ENCODE peak calls at places on chromosomes 4 and X, in eight cellular contexts. F is HCT116, I is gastrocnemius medialis, X is ovary, Z is tibial nerve, U is right lobe of liver, Q is IMR-90, G is breast epithelium. K is an unnamed sample.
A peak's percentile ranks its signal among the peaks of the same experiment; 100 is the strongest.

GRCh38 chr4:123430031-123430430 is 33.4 kb downstream of the SPRY1 start:
- DNase-seq in I (no peak), U (no peak), Z (no peak), F (no peak), Q (no peak), X (no peak), G (no peak), K (no peak)

GRCh38 chrX:135931644-135932487 is 38.4 kb downstream of the SAGE1 start:
- DNase-seq in Q (peak; percentile 24), F (peak; percentile 6), X (peak; percentile 19), G (no peak), Z (peak; percentile 23), I (no peak), U (peak; percentile 48), K (no peak)

GRCh38 chrX:106249706-106250379 is 81.7 kb downstream of the PWWP3B start:
- DNase-seq in F (no peak), U (no peak), I (no peak), Q (no peak), X (peak; percentile 32), G (no peak), Z (peak; percentile 8), K (no peak)

GRCh38 chrX:154800508-154801207 is 4.6 kb downstream of the MPP1 start:
- DNase-seq in X (no peak), I (no peak), F (no peak), Z (no peak), U (no peak), Q (no peak), G (no peak), K (no peak)

GRCh38 chr4:48445704-48446103 is 37.4 kb upstream of the SLC10A4 start:
- DNase-seq in Z (no peak), Q (peak; percentile 12), U (no peak), G (no peak), I (no peak), X (no peak), F (no peak), K (no peak)

GRCh38 chr4:23882976-23883531 is 6.8 kb downstream of the PPARGC1A start:
- DNase-seq in F (no peak), Q (no peak), X (no peak), Z (no peak), U (no peak), G (no peak), I (no peak), K (no peak)

GRCh38 chrX:15679246-15679645 is 14.6 kb upstream of the CLTRN start:
- DNase-seq in U (no peak), G (no peak), Z (no peak), F (no peak), I (no peak), Q (no peak), X (no peak), K (no peak)

GRCh38 chrX:30798810-30799209 is 90.2 kb downstream of the TAB3 start:
- DNase-seq in F (no peak), G (no peak), I (no peak), Z (no peak), U (no peak), X (no peak), Q (no peak), K (no peak)

GRCh38 chr4:47287735-47288134 is 175.8 kb downstream of the COMMD8 start:
- DNase-seq in U (no peak), Z (no peak), Q (peak; percentile 87), F (no peak), G (no peak), X (no peak), I (no peak), K (no peak)

GRCh38 chrX:65035451-65035779 is 59.2 kb upstream of the ZC4H2 start:
- DNase-seq in G (no peak), U (peak; percentile 24), F (no peak), X (peak; percentile 28), Z (peak; percentile 5), Q (peak; percentile 21), I (no peak), K (no peak)

GRCh38 chr4:40559585-40560465 is 69.8 kb downstream of the RBM47 start:
- DNase-seq in X (no peak), I (no peak), G (no peak), Q (no peak), F (no peak), Z (no peak), U (no peak), K (no peak)

GRCh38 chr4:70397580-70397979 is at the start of gene OPRPN:
- DNase-seq in Z (no peak), G (no peak), F (no peak), U (no peak), X (no peak), Q (no peak), I (no peak), K (no peak)

GRCh38 chr4:144709793-144710525 is 64.0 kb downstream of the HHIP start:
- DNase-seq in X (no peak), Z (peak; percentile 25), G (no peak), F (peak; percentile 81), Q (peak; percentile 66), U (no peak), I (no peak), K (no peak)

GRCh38 chrX:43283187-43283586 is 372.9 kb upstream of the MAOA start:
- DNase-seq in F (no peak), U (no peak), I (no peak), X (no peak), Q (no peak), Z (no peak), G (no peak), K (no peak)

GRCh38 chr4:125317526-125317880 is 2.7 kb downstream of the FAT4 start:
- DNase-seq in U (peak; percentile 28), G (no peak), X (no peak), I (no peak), F (no peak), Z (peak; percentile 38), Q (peak; percentile 54), K (no peak)

GRCh38 chrX:56281789-56282188 is 49.6 kb downstream of the KLF8 start:
- DNase-seq in U (no peak), I (no peak), Q (peak; percentile 16), Z (no peak), X (no peak), F (peak; percentile 3), G (no peak), K (no peak)

GRCh38 chr4:123363729-123364128 is 32.9 kb upstream of the SPRY1 start:
- DNase-seq in U (no peak), Q (no peak), Z (no peak), F (no peak), I (no peak), X (no peak), G (no peak), K (no peak)

GRCh38 chrX:66110112-66110511 is 53.9 kb upstream of the HEPH start:
- DNase-seq in I (no peak), F (peak; percentile 3), X (no peak), G (no peak), Z (no peak), U (no peak), Q (peak; percentile 8), K (no peak)

GRCh38 chrX:130401415-130402210 is at the start of gene RBMX2:
- DNase-seq in U (peak; percentile 78), Q (peak; percentile 61), F (peak; percentile 34), X (peak; percentile 81), I (peak; percentile 43), G (peak; percentile 58), Z (peak; percentile 33), K (peak; percentile 22)
- TF ChIP-seq POLR2A in U (peak; percentile 37), Q (no peak), F (peak; percentile 48), X (peak; percentile 38), I (peak; percentile 57), G (no peak), Z (peak; percentile 68), K (no peak)

DNA sequence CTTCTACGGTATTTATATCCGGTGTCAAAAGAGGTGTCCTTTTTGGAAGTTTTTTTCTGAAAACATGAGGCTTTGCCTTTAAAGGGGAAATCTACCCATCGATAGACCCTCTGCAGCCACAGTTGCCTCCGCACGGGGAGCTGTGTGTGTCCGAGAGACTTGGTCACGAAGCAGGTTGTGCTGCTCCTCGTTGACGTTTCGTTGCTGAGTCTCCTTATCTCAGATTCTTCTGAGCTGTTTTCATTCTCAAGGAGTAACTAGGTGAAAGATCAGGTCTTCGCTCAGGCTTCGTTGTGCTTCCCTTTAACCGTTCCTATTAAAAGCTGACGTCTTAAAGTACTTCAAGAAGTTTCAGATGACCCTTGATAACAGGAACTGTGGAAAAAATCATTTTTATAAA is 23.8 kb downstream of the TRMT44 start:
- DNase-seq in F (no peak), X (no peak), U (no peak), Q (no peak), G (no peak), Z (no peak), I (no peak), K (no peak)
- H3K36me3 ChIP-seq in F (peaks cover 30% of the 10 kb centered on the region), X (no peaks in the 10 kb centered on the region), U (peaks cover 48% of the 10 kb centered on the region), Q (peaks cover 35% of the 10 kb centered on the region), G (no peaks in the 10 kb centered on the region), Z (peaks cover 5% of the 10 kb centered on the region), I (no peaks in the 10 kb centered on the region), K (peaks cover 15% of the 10 kb centered on the region)

DNA sequence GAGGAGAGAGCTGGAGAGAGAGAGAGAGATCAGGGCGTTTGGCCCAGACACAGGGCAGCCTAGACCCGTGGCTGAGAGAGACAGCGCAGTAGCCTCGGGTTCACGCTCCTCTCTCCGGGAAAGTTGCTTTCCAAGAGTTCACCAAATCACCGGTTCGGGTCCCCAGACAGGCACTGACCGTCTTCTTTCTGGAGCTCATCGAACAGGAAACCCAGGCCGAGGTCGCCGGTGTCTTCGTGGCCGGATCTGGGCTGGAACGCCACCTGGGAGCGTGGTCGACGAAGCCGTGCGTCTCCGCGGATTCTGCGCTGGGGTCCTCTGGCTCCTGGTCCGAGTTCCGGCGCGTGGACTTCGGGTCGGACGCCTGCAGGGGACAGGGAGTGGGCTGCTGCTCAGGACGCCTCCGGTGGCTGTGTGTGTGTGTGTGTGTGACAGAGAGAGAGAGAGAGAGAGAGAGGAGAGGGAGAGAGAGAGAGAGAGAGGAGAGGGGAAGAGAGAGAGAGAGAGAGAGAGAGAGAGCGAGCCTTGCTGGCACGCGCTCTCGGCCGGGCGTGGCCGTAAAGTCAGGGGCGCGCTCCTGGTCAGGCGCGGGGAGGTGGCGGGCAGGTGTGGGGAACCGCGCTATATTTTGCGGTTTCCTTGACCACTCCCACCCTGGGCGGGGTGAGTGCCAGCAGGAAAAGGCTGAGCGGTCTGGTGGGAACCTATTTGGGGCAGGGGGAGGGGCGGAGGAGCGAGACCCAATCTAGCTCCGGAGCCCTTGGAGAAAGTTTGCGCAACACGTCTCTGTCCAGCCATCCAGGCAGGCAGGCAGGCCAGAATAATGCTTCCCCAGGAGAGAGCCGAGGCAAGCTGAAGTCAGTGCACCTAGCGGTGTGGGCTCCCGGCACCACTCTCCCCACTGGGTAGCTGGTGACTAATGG is 62.1 kb downstream of the RHOXF2B start:
- DNase-seq in Q (no peak), U (no peak), F (no peak), I (no peak), X (no peak), Z (no peak), G (no peak), K (no peak)
- H3K27me3 ChIP-seq in Q (peaks cover 9% of the 10 kb centered on the region), U (peaks cover 13% of the 10 kb centered on the region), F (no peaks in the 10 kb centered on the region), I (peaks cover 18% of the 10 kb centered on the region), X (no peaks in the 10 kb centered on the region), Z (no peaks in the 10 kb centered on the region), G (no peaks in the 10 kb centered on the region), K (no peaks in the 10 kb centered on the region)

DNA sequence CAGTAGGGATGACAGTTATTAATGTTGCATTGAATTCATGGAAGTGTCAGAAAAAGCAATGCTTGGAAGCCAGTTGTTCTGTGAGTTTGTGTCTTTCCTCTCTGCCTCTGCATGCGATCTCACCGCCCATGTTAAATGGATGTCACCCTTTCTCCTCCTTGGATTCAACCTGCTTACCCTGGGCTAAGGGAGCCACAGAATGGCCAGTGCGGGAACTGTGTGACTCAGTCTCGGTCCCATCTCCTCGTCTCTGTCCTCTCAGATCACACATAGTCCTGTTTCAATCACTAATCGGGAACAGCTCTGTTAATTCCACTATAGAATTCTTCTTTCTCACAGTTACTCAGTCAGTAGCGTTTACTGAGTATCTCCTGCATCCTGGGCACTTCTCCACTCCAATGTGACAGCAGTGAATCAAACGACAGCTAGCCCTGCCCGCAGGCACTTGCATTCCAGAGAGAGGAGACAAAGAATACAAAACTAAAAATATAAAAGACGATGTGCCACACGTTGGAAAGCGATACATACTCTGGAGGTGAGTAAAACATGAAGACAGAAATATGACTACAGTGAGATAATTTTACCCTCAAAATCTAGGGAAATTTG is 53.6 kb upstream of the TLR3 start:
- DNase-seq in X (no peak), G (no peak), I (no peak), U (no peak), Z (no peak), F (no peak), Q (no peak), K (no peak)
- TF ChIP-seq POLR2A in X (no peak), G (no peak), I (no peak), U (no peak), Z (no peak), F (no peak), Q (no peak), K (no peak)